ENCODE peak calls at places on chromosomes 5 and 9, in five cellular contexts. V is HL-60, F is brain microvascular endothelial cell, P is cardiac muscle cell, M is adrenal gland. C is an unnamed sample.

GRCh38 chr5:151072234-151073025 is 8.4 kb downstream of the TNIP1 start:
- DNase-seq in V (no peak), M (no peak), P (no peak), F (peak), C (no peak)

GRCh38 chr9:7324031-7324654 is 475.4 kb downstream of the DMAC1 start:
- DNase-seq in M (no peak), P (no peak), V (no peak), F (no peak), C (no peak)

GRCh38 chr5:73519531-73520283 is 21.5 kb downstream of the BTF3 start:
- DNase-seq in M (peak), F (peak), P (peak), V (peak), C (peak)

GRCh38 chr9:121984726-121985402 is 108.2 kb downstream of the TTLL11 start:
- DNase-seq in V (no peak), F (peak), P (no peak), M (no peak), C (no peak)

GRCh38 chr5:8685704-8686103 is 816.8 kb downstream of the MTRR start:
- DNase-seq in F (no peak), P (peak), V (no peak), M (no peak), C (no peak)

GRCh38 chr9:131020862-131021261 is 11.9 kb downstream of the LAMC3 start:
- DNase-seq in M (no peak), F (no peak), V (no peak), P (no peak), C (no peak)

GRCh38 chr5:171681667-171682066 is 104.0 kb upstream of the SMIM23 start:
- DNase-seq in M (no peak), V (no peak), F (peak), P (no peak), C (no peak)

GRCh38 chr9:589723-590122 is 251.8 kb upstream of the DMRT1 start:
- DNase-seq in V (no peak), M (no peak), F (peak), P (no peak), C (no peak)

GRCh38 chr5:88389248-88390006 is 120.8 kb upstream of the TMEM161B start:
- DNase-seq in V (no peak), P (no peak), M (no peak), F (no peak), C (no peak)

GRCh38 chr5:173791878-173792277 is 96.3 kb upstream of the CPEB4 start:
- DNase-seq in V (no peak), F (no peak), P (no peak), M (no peak), C (no peak)

GRCh38 chr9:37529111-37529510 is 43.4 kb downstream of the POLR1E start:
- DNase-seq in F (peak), M (no peak), P (no peak), V (no peak), C (no peak)

GRCh38 chr5:159915913-159916840 is at the start of gene ADRA1B:
- DNase-seq in M (peak), P (peak), V (peak), F (peak), C (peak)

GRCh38 chr9:111150241-111150640 is 112.0 kb upstream of the LPAR1 start:
- DNase-seq in F (no peak), M (no peak), P (no peak), V (no peak), C (no peak)

GRCh38 chr9:101711330-101711941 is 27.0 kb downstream of the GRIN3A start:
- DNase-seq in V (peak), M (no peak), P (peak), F (no peak), C (no peak)

GRCh38 chr5:76546497-76547102 is 76.6 kb downstream of the F2RL2 start:
- DNase-seq in F (no peak), P (no peak), V (no peak), M (no peak), C (no peak)

DNA sequence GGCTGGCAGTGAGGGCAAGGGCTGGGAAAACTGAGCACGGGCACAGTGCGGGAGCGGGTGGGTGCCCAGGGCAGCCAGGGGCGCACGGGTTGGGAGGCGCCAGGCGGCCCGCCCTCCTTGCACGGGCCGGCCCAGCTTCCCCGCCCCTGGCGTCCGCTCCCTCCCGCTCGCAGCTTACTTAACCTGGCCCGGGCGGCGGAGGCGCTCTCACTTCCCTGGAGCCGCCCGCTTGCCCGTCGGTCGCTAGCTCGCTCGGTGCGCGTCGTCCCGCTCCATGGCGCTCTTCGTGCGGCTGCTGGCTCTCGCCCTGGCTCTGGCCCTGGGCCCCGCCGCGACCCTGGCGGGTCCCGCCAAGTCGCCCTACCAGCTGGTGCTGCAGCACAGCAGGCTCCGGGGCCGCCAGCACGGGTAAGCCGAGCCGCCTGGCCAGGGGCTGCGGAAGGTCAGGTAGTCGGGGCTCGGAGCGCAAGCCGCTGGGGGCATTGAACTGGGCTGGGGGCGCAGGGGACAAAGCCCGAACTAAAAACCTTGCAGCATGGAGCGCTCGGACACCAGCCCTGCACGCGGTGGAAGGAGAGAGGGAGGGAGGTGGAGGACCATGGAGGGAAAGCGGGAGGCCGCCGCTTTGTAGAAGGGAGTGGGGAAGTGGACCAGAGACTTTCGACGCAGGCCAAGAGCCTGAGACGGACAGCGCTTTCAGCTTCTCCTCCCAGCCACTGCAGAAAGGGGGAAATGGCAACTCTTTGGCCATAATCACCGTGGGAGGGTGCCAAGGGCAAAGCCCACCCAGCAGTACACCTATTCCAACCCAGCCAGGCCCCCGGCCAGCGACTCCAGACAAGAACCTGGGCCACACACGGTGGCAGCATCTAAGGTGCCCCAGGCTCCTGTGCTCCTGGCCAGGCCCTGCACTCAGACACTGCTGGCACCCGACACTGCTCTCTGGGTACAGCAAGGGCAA is at the start of gene TGFBI:
- DNase-seq in P (peak), V (no peak), F (no peak), M (peak), C (no peak)
- TF ChIP-seq CTCF in P (peak), V (no peak), F (peak), M (no peak), C (no peak)

DNA sequence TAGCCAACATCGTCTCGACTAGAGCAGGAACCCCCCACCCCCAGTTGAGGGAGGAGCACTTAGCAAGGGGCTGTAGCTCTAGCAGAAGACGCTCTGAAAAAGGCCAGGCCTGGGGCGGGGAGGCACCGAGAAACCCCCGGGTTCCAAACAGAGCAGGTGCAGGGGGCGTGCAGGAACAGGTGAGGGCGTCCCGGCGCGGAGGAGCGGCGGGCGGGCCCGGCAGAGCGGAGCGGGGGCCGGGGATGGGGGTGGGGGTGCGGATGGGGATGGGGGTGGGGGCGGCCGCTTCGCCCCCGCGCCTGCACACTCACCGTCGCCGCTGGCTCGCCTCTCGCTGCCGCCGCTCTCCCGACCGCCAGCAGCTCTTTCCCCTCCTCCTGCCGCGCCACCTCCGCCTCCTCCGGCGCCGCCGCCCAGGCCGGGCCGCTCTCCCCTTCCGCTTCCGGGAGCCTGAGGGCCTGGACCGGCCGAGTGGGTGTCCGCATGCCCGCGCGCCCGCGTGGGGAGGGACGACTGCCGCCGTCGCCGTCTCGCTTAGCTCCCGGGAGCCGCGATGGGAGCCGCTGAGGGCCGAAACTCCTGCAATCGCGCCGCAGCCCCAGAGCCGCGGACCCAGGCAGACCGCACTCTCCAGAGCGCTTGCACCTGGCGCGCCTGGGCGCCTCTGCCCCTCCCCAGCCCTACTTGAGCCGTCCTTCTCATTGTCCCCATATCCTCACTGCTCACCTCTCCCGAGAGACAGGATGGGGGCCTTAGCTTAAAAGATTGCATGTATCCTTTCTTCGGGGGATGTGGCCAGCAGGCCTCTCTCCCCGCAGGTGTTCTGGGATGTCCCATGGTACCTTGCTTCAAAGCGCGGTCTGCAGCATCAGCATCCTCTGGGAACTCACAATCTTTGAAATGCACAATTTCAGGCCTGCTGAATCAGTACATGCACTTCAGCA is at the start of gene ZDHHC21:
- DNase-seq in V (peak), P (peak), M (peak), F (peak), C (peak)
- H3K27ac ChIP-seq in V (peak), P (peak), M (peak), F (no peak), C (peak)

GRCh38 chr5:181190711-181191525 is 14.1 kb downstream of the TRIM7 start:
- DNase-seq in V (peak), P (peak), F (no peak), M (peak), C (no peak)
- TF ChIP-seq CTCF in V (no peak), P (peak), F (peak), M (no peak), C (no peak)

DNA sequence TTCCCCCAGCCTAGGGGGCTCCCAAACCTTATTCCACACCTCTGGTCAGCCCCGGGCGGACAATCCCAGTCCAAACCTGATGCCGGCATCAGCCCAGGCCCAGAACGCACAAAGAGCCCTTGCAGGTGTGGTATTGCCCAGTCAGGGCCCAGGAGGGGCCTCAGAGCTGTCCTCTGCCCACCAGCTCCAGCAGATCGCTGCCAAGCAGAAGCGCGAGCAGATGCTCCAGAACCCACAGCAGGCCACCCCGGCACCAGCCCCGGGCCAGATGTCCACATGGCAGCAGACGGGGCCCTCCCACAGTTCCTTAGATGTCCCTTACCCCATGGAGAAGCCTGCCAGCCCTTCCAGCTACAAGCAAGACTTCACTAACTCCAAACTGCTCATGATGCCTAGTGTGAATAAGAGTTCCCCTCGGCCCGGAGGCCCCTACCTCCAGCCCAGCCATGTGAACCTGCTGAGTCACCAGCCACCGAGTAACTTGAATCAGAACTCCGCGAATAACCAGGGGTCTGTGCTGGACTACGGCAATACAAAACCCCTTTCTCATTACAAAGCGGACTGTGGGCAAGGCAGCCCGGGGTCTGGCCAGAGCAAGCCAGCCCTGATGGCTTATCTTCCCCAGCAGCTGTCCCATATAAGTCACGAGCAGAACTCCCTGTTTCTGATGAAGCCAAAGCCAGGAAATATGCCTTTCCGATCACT is 27.6 kb upstream of the LTC4S start:
- DNase-seq in P (no peak), V (no peak), F (peak), M (no peak), C (no peak)
- H3K27ac ChIP-seq in P (peak), V (peak), F (peak), M (peak), C (no peak)

GRCh38 chr9:137318976-137319375 is 16.9 kb upstream of the NRARP start:
- DNase-seq in P (peak), F (peak), V (no peak), M (no peak), C (no peak)
- TF ChIP-seq CTCF in P (no peak), F (peak), V (no peak), M (no peak), C (no peak)

DNA sequence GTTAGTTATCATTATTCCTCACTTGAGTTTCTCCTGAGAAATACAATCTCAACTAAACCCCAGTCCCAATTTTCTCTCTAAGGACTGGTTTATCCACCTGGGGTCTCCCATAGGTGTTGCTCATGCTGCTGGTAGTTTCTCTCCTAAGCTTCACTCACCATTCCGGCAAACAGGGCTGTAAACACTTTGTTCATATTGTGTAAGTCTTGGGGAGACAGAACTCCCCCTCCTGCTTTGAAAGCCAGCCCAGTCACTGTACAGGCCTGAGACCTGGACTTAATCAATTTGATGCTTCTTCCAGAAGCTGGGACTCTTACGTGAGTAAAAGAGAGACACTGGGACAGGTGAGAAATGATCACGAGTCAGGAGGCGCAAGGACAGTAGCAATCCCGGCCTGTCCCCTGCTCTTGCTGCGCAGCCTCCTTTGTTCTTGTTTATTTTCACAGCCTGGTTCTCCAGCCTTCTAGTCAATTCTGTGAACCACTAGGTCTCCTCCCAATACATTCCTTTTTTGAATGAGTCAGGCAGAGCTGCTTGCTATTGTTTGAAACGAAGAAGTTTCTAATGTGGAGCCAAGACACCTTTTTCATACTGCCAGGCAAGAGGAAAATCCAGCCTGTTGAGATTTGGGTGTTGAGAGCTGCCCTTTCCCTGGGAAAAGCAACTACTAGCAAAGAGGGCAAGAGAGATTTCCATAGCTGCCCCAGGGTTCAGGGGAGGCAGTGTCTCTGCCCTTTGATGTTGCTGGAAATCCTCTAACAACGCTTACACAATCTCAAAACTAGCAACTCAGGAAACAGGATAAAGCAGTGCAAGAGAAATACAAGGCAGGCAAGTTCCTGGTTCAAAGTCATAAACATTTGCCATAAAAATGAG is 9.2 kb upstream of the SHROOM1 start:
- DNase-seq in P (no peak), F (peak), V (no peak), M (no peak), C (no peak)
- H3K27ac ChIP-seq in P (peak), F (peak), V (no peak), M (peak), C (peak)